ENCODE peak calls at places on chromosomes 2 and 18, in six cellular contexts. W is erythroblast; N is stimulated activated CD8-positive, alpha-beta memory T cell treated with anti-CD3 and anti-CD28 coated beads, Interleukin-4, amount 100 ng/mL, for 4 hours; I is lower leg skin; K is NCI-H1105; R is fibroblast of mammary gland. B is an unnamed sample.

GRCh38 chr2:127901339-127902072 is 15.8 kb upstream of the AMMECR1L start:
- DNase-seq in R (peak), I (no peak), W (no peak), K (no peak), N (no peak), B (no peak)

GRCh38 chr2:96489261-96489660 is 15.9 kb downstream of the NEURL3 start:
- DNase-seq in I (no peak), R (no peak), W (no peak), N (no peak), K (no peak), B (no peak)

GRCh38 chr18:10140461-10140911 is 226.7 kb downstream of the VAPA start:
- DNase-seq in W (no peak), I (peak), N (no peak), K (no peak), R (no peak), B (no peak)

GRCh38 chr18:44909191-44909719 is 228.6 kb downstream of the SETBP1 start:
- DNase-seq in W (no peak), K (no peak), N (no peak), R (peak), I (no peak), B (no peak)

GRCh38 chr2:110116033-110116710 is 550 bp upstream of the MALL start:
- DNase-seq in K (no peak), N (no peak), W (no peak), I (peak), R (peak), B (no peak)

GRCh38 chr2:20525041-20526035 is 78.5 kb downstream of the RHOB start:
- DNase-seq in W (peak), N (no peak), R (peak), K (no peak), I (no peak), B (peak)

GRCh38 chr2:229348135-229348534 is 77.0 kb upstream of the PID1 start:
- DNase-seq in W (no peak), K (no peak), R (peak), N (no peak), I (no peak), B (no peak)

GRCh38 chr2:138030459-138030858 is 66.2 kb downstream of the HNMT start:
- DNase-seq in R (peak), K (no peak), N (no peak), I (no peak), W (no peak), B (no peak)

GRCh38 chr2:209070262-209070661 is 353.6 kb upstream of the MAP2 start:
- DNase-seq in I (no peak), W (no peak), R (no peak), N (no peak), K (no peak), B (no peak)

GRCh38 chr2:180577567-180577966 is 402.8 kb upstream of the UBE2E3 start:
- DNase-seq in N (no peak), I (no peak), W (no peak), K (no peak), R (no peak), B (no peak)

GRCh38 chr2:66839551-66840320 is 404.8 kb downstream of the MEIS1 start:
- DNase-seq in N (no peak), R (peak), W (no peak), K (no peak), I (no peak), B (no peak)

GRCh38 chr2:9318461-9319337 is 104.6 kb downstream of the ITGB1BP1 start:
- DNase-seq in N (no peak), W (no peak), R (no peak), I (peak), K (no peak), B (no peak)

GRCh38 chr2:65277791-65278449 is 50.3 kb downstream of the ACTR2 start:
- DNase-seq in W (no peak), R (peak), I (no peak), N (no peak), K (no peak), B (no peak)

GRCh38 chr2:150357770-150358467 is 129.5 kb downstream of the RND3 start:
- DNase-seq in N (no peak), K (no peak), I (no peak), W (no peak), R (no peak), B (no peak)

GRCh38 chr2:69835666-69836065 is 6.2 kb downstream of the GMCL1 start:
- DNase-seq in W (no peak), K (no peak), N (no peak), R (no peak), I (no peak), B (no peak)

GRCh38 chr18:36634573-36635216 is 194.1 kb downstream of the TPGS2 start:
- DNase-seq in W (no peak), R (peak), I (no peak), N (no peak), K (peak), B (no peak)

GRCh38 chr2:234289789-234290188 is 207.1 kb downstream of the ARL4C start:
- DNase-seq in I (no peak), N (no peak), K (no peak), R (peak), W (no peak), B (no peak)

GRCh38 chr2:100142393-100142792 is at the start of gene AFF3:
- DNase-seq in N (no peak), I (peak), W (no peak), K (no peak), R (no peak), B (no peak)

GRCh38 chr2:26002617-26003310 is 20.5 kb upstream of the KIF3C start:
- DNase-seq in I (peak), W (no peak), N (no peak), R (no peak), K (no peak), B (no peak)

GRCh38 chr2:137969418-137969765 is 5.1 kb downstream of the HNMT start:
- DNase-seq in W (no peak), I (no peak), N (no peak), K (peak), R (peak), B (no peak)

GRCh38 chr2:26849056-26850001 is 1.4 kb downstream of the DPYSL5 start:
- DNase-seq in N (no peak), I (no peak), R (no peak), W (no peak), K (peak), B (no peak)

GRCh38 chr2:222447144-222447543 is 22.8 kb downstream of the SGPP2 start:
- DNase-seq in N (no peak), R (no peak), K (no peak), I (no peak), W (no peak), B (no peak)

GRCh38 chr2:121491566-121491965 is 39.1 kb upstream of the RNU4ATAC start:
- DNase-seq in W (no peak), R (no peak), I (no peak), N (no peak), K (peak), B (no peak)

GRCh38 chr2:8193686-8194615 is 487.9 kb upstream of the ID2 start:
- DNase-seq in W (no peak), I (no peak), N (no peak), R (no peak), K (peak), B (no peak)

GRCh38 chr2:205700331-205701132 is 18.2 kb downstream of the NRP2 start:
- DNase-seq in R (peak), K (no peak), I (peak), W (no peak), N (no peak), B (no peak)

GRCh38 chr2:70837980-70838379 is 2.4 kb upstream of the CD207 start:
- DNase-seq in R (no peak), I (no peak), N (no peak), W (no peak), K (no peak), B (no peak)

GRCh38 chr2:129913695-129914495 is 65.6 kb upstream of the RAB6C start:
- DNase-seq in K (no peak), I (peak), N (no peak), R (no peak), W (no peak), B (no peak)

GRCh38 chr2:191404568-191404991 is 159.4 kb downstream of the MYO1B start:
- DNase-seq in N (no peak), K (no peak), W (no peak), R (no peak), I (no peak), B (no peak)

GRCh38 chr18:51400721-51401120 is 203.2 kb upstream of the MEX3C start:
- DNase-seq in N (no peak), W (no peak), I (no peak), K (no peak), R (no peak), B (no peak)

GRCh38 chr18:4106407-4107033 is 348.6 kb downstream of the DLGAP1 start:
- DNase-seq in R (peak), N (peak), I (peak), K (no peak), W (peak), B (no peak)

GRCh38 chr2:137367361-137367760 is 596.9 kb upstream of the HNMT start:
- DNase-seq in I (no peak), W (no peak), N (no peak), K (no peak), R (peak), B (no peak)

GRCh38 chr18:76620326-76620813 is 125.3 kb upstream of the ZNF516 start:
- DNase-seq in W (peak), K (peak), N (no peak), R (peak), I (peak), B (peak)

GRCh38 chr2:241268716-241269445 is 46.6 kb downstream of the HDLBP start:
- DNase-seq in K (no peak), I (peak), N (no peak), W (no peak), R (peak), B (no peak)

GRCh38 chr2:15050483-15050882 is 418.0 kb downstream of the LRATD1 start:
- DNase-seq in K (peak), N (no peak), W (no peak), R (peak), I (no peak), B (no peak)

GRCh38 chr2:113711857-113712256 is 44.6 kb downstream of the SLC35F5 start:
- DNase-seq in W (no peak), N (no peak), R (no peak), K (no peak), I (no peak), B (no peak)

GRCh38 chr2:173159794-173160463 is 84.3 kb downstream of the MAP3K20 start:
- DNase-seq in R (peak), I (peak), W (peak), K (no peak), N (no peak), B (peak)